ENCODE peak calls at places on chromosomes 3 and 15, in four cellular contexts. J is activated CD8-positive, alpha-beta T cell treated with anti-CD3 and anti-CD28 coated beads for 36 hours; D is astrocyte of the spinal cord; Q is psoas muscle. A is an unnamed sample.

GRCh38 chr3:172159376-172159775 is 120.0 kb downstream of the FNDC3B start:
- DNase-seq in Q (no peak), J (no peak), D (no peak), A (no peak)

GRCh38 chr3:174016186-174016585 is 618.6 kb downstream of the NLGN1 start:
- DNase-seq in Q (no peak), J (no peak), D (peak), A (no peak)

GRCh38 chr3:66469220-66469640 is 31.6 kb downstream of the LRIG1 start:
- DNase-seq in Q (no peak), D (no peak), J (peak), A (peak)

GRCh38 chr3:146650691-146651090 is 45.5 kb upstream of the PLSCR5 start:
- DNase-seq in J (no peak), D (no peak), Q (no peak), A (no peak)

GRCh38 chr3:120473896-120474675 is 23.3 kb upstream of the FSTL1 start:
- DNase-seq in D (peak), Q (no peak), J (no peak), A (no peak)

GRCh38 chr3:50260027-50260941 is 8.7 kb upstream of the SEMA3B start:
- DNase-seq in D (peak), Q (peak), J (peak), A (peak)

GRCh38 chr15:79434361-79434760 is 2.2 kb downstream of the MINAR1 start:
- DNase-seq in J (no peak), Q (no peak), D (no peak), A (no peak)

GRCh38 chr3:188185717-188186236 is 31.8 kb downstream of the LPP start:
- DNase-seq in D (peak), J (peak), Q (peak), A (no peak)

GRCh38 chr15:80182611-80183210 is 29.9 kb downstream of the FAH start:
- DNase-seq in D (peak), J (no peak), Q (no peak), A (no peak)

GRCh38 chr3:152270944-152271343 is 2.2 kb downstream of the MBNL1 start:
- DNase-seq in D (no peak), Q (no peak), J (no peak), A (no peak)

GRCh38 chr3:147424325-147424910 is 15.3 kb downstream of the ZIC1 start:
- DNase-seq in J (no peak), D (peak), Q (no peak), A (peak)

GRCh38 chr3:152466784-152467183 is 198.1 kb downstream of the MBNL1 start:
- DNase-seq in Q (no peak), D (peak), J (no peak), A (no peak)

GRCh38 chr3:140206196-140207040 is 271.4 kb downstream of the CLSTN2 start:
- DNase-seq in J (no peak), Q (no peak), D (peak), A (peak)

GRCh38 chr3:151091685-151092352 is 6.4 kb downstream of the MED12L start:
- DNase-seq in J (no peak), D (peak), Q (no peak), A (no peak)

GRCh38 chr15:44215594-44215993 is 20.5 kb upstream of the FRMD5 start:
- DNase-seq in Q (no peak), J (no peak), D (peak), A (no peak)

GRCh38 chr15:52295421-52295991 is at the start of gene MYO5C:
- DNase-seq in Q (peak), D (peak), J (peak), A (no peak)

GRCh38 chr3:173004681-173005080 is 136.4 kb downstream of the SPATA16 start:
- DNase-seq in D (no peak), Q (no peak), J (no peak), A (no peak)

GRCh38 chr15:41043276-41043675 is 72.8 kb downstream of the INO80 start:
- DNase-seq in Q (no peak), J (no peak), D (peak), A (no peak)

GRCh38 chr3:11705049-11705448 is 61.3 kb upstream of the VGLL4 start:
- DNase-seq in Q (no peak), D (no peak), J (no peak), A (no peak)

GRCh38 chr3:83235180-83235814 is 1473.9 kb upstream of the GBE1 start:
- DNase-seq in J (no peak), D (no peak), Q (no peak), A (no peak)

GRCh38 chr3:167913218-167913902 is 177.8 kb downstream of the SERPINI1 start:
- DNase-seq in J (peak), Q (no peak), D (peak), A (no peak)

GRCh38 chr15:28942046-28942445 is 56.3 kb downstream of the APBA2 start:
- DNase-seq in J (peak), D (no peak), Q (no peak), A (no peak)

GRCh38 chr3:20043398-20043797 is 3.2 kb downstream of the KAT2B start:
- DNase-seq in J (peak), Q (peak), D (no peak), A (no peak)

GRCh38 chr3:43034200-43034599 is 55.1 kb downstream of the GASK1A start:
- DNase-seq in J (no peak), Q (no peak), D (no peak), A (no peak)

GRCh38 chr3:123424999-123425386 is 23.9 kb downstream of the ADCY5 start:
- DNase-seq in J (no peak), D (no peak), Q (no peak), A (no peak)

GRCh38 chr3:58272891-58273290 is 33.2 kb upstream of the RPP14 start:
- DNase-seq in Q (no peak), J (no peak), D (peak), A (no peak)

GRCh38 chr15:90489514-90489913 is 40.2 kb upstream of the CRTC3 start:
- DNase-seq in Q (no peak), D (no peak), J (no peak), A (no peak)

GRCh38 chr15:94592495-94592894 is 361.1 kb downstream of the MCTP2 start:
- DNase-seq in Q (no peak), D (no peak), J (no peak), A (no peak)

GRCh38 chr15:75200765-75201608 is 695 bp upstream of the C15orf39 start:
- DNase-seq in J (peak), Q (no peak), D (peak), A (peak)

GRCh38 chr3:167188592-167188991 is 191.5 kb downstream of the ZBBX start:
- DNase-seq in Q (no peak), D (no peak), J (no peak), A (no peak)

GRCh38 chr15:69131362-69132215 is 28.8 kb upstream of the GLCE start:
- DNase-seq in D (no peak), Q (no peak), J (no peak), A (no peak)

GRCh38 chr15:56064152-56064551 is 70.7 kb upstream of the NEDD4 start:
- DNase-seq in D (no peak), Q (no peak), J (no peak), A (no peak)

GRCh38 chr3:149969110-149969944 is 1.4 kb downstream of the PFN2 start:
- DNase-seq in Q (peak), J (no peak), D (peak), A (no peak)

GRCh38 chr3:132543016-132543739 is 53.9 kb upstream of the ACKR4 start:
- DNase-seq in Q (no peak), D (peak), J (no peak), A (no peak)

GRCh38 chr3:73100734-73101550 is 39.5 kb downstream of the EBLN2 start:
- DNase-seq in Q (peak), D (peak), J (peak), A (peak)

GRCh38 chr15:31457631-31458526 is 131.2 kb downstream of the KLF13 start:
- DNase-seq in D (peak), J (no peak), Q (no peak), A (no peak)

GRCh38 chr3:129398803-129399144 is 29.7 kb downstream of the EFCAB12 start:
- DNase-seq in Q (no peak), D (peak), J (peak), A (no peak)

GRCh38 chr3:86785381-86785780 is 205.6 kb downstream of the VGLL3 start:
- DNase-seq in J (no peak), D (peak), Q (no peak), A (no peak)

GRCh38 chr15:53982876-53983275 is 4.6 kb downstream of the UNC13C start:
- DNase-seq in J (no peak), D (no peak), Q (no peak), A (no peak)
- TF ChIP-seq CTCF in J (no peak), D (no peak), Q (no peak), A (no peak)

DNA sequence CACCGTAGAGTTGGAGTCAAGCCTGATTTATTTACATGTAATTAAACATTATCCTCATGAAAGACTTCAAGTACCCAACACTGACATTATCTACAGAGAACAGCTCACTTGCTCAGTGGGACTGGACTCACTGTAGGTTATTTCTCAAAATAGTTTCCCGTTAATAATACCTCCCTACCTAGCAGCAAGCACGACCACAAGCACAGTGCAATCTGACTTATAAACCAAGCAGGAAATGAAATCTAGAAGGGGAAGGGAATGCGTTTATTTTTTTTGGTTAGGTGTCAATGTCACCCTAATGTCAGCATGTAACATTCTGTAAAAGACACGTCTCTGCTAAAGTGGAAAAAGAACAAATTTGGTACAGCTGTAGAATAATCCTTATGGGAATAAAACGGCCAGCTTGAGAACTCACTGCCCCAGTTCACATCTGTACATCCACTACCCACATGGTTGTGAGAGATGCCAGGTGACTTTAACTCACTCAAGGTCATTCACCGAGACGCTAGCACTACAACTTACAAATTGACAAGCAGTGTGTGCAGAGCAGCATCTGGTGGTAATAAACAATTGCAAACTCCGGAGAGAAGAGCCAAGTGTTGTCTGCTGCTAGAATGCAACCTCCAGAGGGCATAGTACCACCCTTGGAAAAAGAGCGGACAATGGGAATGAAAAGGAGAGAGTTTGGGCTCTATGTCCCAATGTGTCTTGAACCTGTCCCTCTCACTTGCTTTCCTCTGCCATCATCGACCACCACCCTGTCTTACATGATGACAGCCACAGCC is 242.5 kb downstream of the CADPS start:
- DNase-seq in Q (no peak), D (no peak), J (no peak), A (no peak)
- TF ChIP-seq CTCF in Q (no peak), D (no peak), J (no peak), A (no peak)

GRCh38 chr15:83011271-83012037 is at the start of gene C15orf40:
- DNase-seq in Q (peak), D (peak), J (peak), A (peak)
- TF ChIP-seq CTCF in Q (peak), D (peak), J (no peak), A (peak)

DNA sequence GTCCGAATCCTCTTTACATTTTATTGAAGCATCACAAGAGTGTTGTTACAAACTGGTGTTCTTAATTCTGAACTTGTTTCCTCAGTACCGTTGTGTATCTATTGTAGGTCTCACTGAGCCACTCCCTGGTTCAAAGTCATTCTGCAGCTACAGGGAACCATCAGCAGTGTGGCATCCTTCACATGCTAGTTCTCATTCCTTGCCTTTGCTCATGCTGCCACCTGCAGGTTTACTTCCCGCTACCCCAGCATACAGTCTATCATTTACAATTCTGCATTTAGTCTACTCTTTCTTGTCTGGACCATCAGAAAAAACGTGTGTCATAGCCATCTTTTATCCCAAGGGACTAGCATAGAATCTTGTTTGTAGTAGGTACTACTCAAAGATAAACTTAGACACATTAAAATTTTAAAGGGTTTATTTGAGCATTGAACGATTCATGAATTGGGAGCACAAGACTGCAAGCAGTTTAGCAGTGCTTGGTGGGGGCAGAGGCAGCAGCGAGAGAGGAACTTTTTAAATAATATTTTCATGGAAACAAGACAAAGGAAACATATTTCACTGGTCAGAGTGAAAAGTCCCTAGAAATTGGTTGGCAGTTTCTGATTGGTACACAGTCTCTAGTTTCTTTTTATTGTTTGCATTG is 402.1 kb downstream of the CADM2 start:
- DNase-seq in D (peak), J (peak), Q (peak), A (peak)
- TF ChIP-seq CTCF in D (peak), J (peak), Q (peak), A (peak)

DNA sequence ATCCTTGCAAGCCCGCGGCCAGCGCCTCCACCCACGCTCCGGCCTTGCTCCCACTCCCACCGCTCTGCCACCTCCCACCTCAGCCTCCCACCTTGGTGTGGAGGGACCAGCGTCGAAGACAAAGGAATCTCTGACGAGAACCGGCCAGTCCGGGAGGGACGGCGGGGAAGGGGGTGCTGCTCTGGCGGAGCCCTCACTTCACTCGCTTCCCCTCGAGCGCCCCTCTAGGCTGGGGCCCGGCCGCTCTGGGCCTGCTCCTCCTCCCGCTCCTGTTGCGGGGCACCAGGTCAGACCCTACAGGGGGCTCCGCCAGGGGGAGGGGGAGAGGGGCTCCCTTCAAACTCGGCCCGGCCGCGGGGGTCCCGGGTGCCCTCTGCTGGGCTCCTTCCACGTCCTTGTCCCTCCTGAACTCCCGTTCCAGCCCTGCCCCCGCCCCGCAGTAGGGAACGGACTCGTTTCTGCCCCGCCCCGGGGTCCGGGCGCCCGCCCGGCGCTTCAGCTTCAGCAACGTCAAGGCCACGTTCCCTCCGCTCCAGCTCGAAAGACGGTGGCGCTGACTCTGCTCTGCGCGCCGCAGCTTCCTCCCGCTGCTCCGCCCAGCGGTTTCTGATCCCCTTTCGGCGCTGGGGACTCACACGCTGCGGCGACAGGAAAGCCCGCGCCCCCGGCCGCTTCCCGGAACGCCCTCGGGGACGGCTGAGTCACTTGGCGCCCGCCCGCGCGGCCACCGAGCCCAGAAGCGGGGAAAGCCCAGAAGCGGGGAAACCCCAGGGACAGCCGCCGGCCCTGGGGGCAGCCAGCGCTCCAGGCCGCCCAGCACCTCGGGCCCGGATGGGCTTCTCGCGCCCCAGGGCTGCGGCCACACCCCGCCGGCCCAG is 28.6 kb downstream of the ARHGAP31 start:
- DNase-seq in Q (peak), J (peak), D (peak), A (peak)
- TF ChIP-seq CTCF in Q (no peak), J (no peak), D (peak), A (no peak)

DNA sequence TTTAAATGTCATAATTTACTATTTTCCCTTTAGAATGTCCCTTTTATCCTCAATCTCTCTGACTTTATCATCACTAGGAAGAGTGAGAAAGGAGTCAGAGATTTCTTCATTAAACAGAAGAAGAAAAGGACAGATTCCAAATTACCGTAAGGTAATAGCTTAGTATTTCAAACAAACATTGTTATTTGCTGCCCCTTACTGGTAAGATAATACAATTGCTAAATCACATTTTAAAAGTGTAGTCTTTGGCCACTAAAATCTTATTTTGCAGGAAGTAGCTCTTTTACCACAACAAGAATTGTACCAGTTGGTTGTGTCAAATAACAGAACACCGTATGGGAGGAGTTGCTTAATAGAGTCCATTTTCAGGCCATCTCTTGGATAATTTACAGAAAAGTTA is 53.7 kb downstream of the CGGBP1 start:
- DNase-seq in D (peak), J (no peak), Q (no peak), A (no peak)
- TF ChIP-seq CTCF in D (no peak), J (peak), Q (no peak), A (peak)

GRCh38 chr3:23864954-23865353 is 51.8 kb downstream of the NKIRAS1 start:
- DNase-seq in Q (no peak), J (no peak), D (no peak), A (no peak)

GRCh38 chr3:23863060-23863459 is 53.7 kb downstream of the NKIRAS1 start:
- DNase-seq in Q (no peak), J (no peak), D (no peak), A (no peak)

GRCh38 chr3:23865595-23866396 is 51.0 kb downstream of the NKIRAS1 start:
- DNase-seq in Q (no peak), D (peak), J (no peak), A (peak)

GRCh38 chr3:23872330-23872729 is 44.5 kb downstream of the NKIRAS1 start:
- DNase-seq in D (no peak), J (no peak), Q (no peak), A (no peak)

GRCh38 chr3:23867400-23867799 is 49.4 kb downstream of the NKIRAS1 start:
- DNase-seq in D (no peak), Q (no peak), J (no peak), A (no peak)
- TF ChIP-seq CTCF in D (no peak), Q (no peak), J (no peak), A (peak)

A was measured in GM13977.